ENCODE peak calls at places on chromosomes 4 and X, in ten cellular contexts. M is heart left ventricle, E is left ventricle myocardium inferior, A is GM12878, V is lower lobe of right lung, I is AG04450, U is OCI-LY7, D is colonic mucosa, L is gastrocnemius medialis, X is Caco-2. R is an unnamed sample. For H3K9me3, the result is how much of the 10 kb centered on the place peaks cover.

GRCh38 chrX:2264179-2265030 is 236.4 kb downstream of the DHRSX start:
- DNase-seq in M (no peak), E (no peak), A (no peak), V (no peak), I (no peak), U (peak), D (no peak), L (no peak), X (no peak), R (no peak)

GRCh38 chrX:71870337-71871098 is 40.1 kb upstream of the NHSL2 start:
- DNase-seq in M (no peak), E (no peak), A (no peak), V (no peak), I (no peak), U (peak), D (no peak), L (no peak), X (peak), R (no peak)

GRCh38 chr4:187814737-187815465 is 180.7 kb upstream of the ZFP42 start:
- DNase-seq in M (no peak), E (no peak), A (no peak), V (no peak), I (no peak), U (no peak), D (peak), L (no peak), X (peak), R (peak)

GRCh38 chrX:114134465-114134864 is 449.4 kb upstream of the HTR2C start:
- DNase-seq in M (no peak), E (no peak), A (no peak), V (no peak), I (no peak), U (no peak), D (no peak), L (no peak), X (no peak), R (no peak)

GRCh38 chrX:130097507-130098201 is 12.6 kb downstream of the ELF4 start:
- DNase-seq in M (no peak), E (no peak), A (no peak), V (peak), I (no peak), U (no peak), D (peak), L (no peak), X (peak), R (peak)

GRCh38 chr4:185244763-185245162 is 35.4 kb downstream of the SNX25 start:
- DNase-seq in M (no peak), E (no peak), A (no peak), V (no peak), I (no peak), U (no peak), D (no peak), L (no peak), X (no peak), R (no peak)

GRCh38 chr4:145541266-145541770 is 59.7 kb downstream of the SMAD1 start:
- DNase-seq in M (no peak), E (no peak), A (no peak), V (no peak), I (no peak), U (no peak), D (no peak), L (no peak), X (no peak), R (no peak)

GRCh38 chr4:87961993-87962791 is 13.3 kb upstream of the SPP1 start:
- DNase-seq in M (no peak), E (no peak), A (no peak), V (no peak), I (no peak), U (no peak), D (no peak), L (no peak), X (no peak), R (no peak)

GRCh38 chr4:183229397-183229796 is 90.7 kb downstream of the CLDN22 start:
- DNase-seq in M (no peak), E (no peak), A (no peak), V (no peak), I (no peak), U (no peak), D (no peak), L (no peak), X (no peak), R (no peak)

GRCh38 chr4:150381671-150382427 is 200.1 kb upstream of the MAB21L2 start:
- DNase-seq in M (no peak), E (no peak), A (no peak), V (no peak), I (no peak), U (no peak), D (no peak), L (no peak), X (no peak), R (no peak)

GRCh38 chr4:91256043-91256442 is 1047.7 kb upstream of the GRID2 start:
- DNase-seq in M (no peak), E (no peak), A (no peak), V (no peak), I (no peak), U (no peak), D (no peak), L (no peak), X (peak), R (no peak)

GRCh38 chr4:127559981-127560380 is 72.8 kb upstream of the INTU start:
- DNase-seq in M (no peak), E (no peak), A (no peak), V (no peak), I (no peak), U (no peak), D (no peak), L (no peak), X (no peak), R (no peak)

GRCh38 chrX:79270401-79270800 is 96.7 kb downstream of the ITM2A start:
- DNase-seq in M (peak), E (peak), A (peak), V (peak), I (no peak), U (peak), D (peak), L (no peak), X (peak), R (peak)

GRCh38 chr4:1166509-1167243 is 5.7 kb downstream of the SPON2 start:
- DNase-seq in M (no peak), E (no peak), A (no peak), V (no peak), I (no peak), U (no peak), D (no peak), L (no peak), X (no peak), R (peak)

GRCh38 chr4:8689741-8690140 is 97.2 kb downstream of the CPZ start:
- DNase-seq in M (no peak), E (no peak), A (no peak), V (no peak), I (no peak), U (no peak), D (no peak), L (no peak), X (no peak), R (no peak)

GRCh38 chr4:2364654-2365053 is 53.8 kb downstream of the ZFYVE28 start:
- DNase-seq in M (peak), E (peak), A (no peak), V (peak), I (no peak), U (no peak), D (peak), L (no peak), X (no peak), R (peak)

GRCh38 chr4:80182237-80182866 is 15.0 kb upstream of the PRDM8 start:
- DNase-seq in M (no peak), E (no peak), A (no peak), V (no peak), I (no peak), U (no peak), D (no peak), L (no peak), X (no peak), R (no peak)

GRCh38 chrX:18964880-18965279 is 19.0 kb downstream of the PHKA2 start:
- DNase-seq in M (no peak), E (no peak), A (no peak), V (no peak), I (no peak), U (no peak), D (no peak), L (no peak), X (no peak), R (no peak)

GRCh38 chr4:88445252-88445651 is 11.7 kb upstream of the HERC5 start:
- DNase-seq in M (no peak), E (no peak), A (no peak), V (no peak), I (no peak), U (no peak), D (no peak), L (no peak), X (no peak), R (no peak)

GRCh38 chr4:123783936-123784335 is 387.3 kb downstream of the SPRY1 start:
- DNase-seq in M (no peak), E (no peak), A (no peak), V (no peak), I (no peak), U (no peak), D (no peak), L (no peak), X (no peak), R (no peak)

GRCh38 chr4:85221606-85222005 is 253.3 kb upstream of the ARHGAP24 start:
- DNase-seq in M (no peak), E (no peak), A (no peak), V (no peak), I (no peak), U (no peak), D (no peak), L (no peak), X (no peak), R (no peak)

GRCh38 chr4:119300072-119300387 is 21.9 kb downstream of the FABP2 start:
- DNase-seq in M (peak), E (peak), A (peak), V (peak), I (no peak), U (no peak), D (peak), L (peak), X (peak), R (peak)

GRCh38 chr4:154719087-154719486 is 24.7 kb upstream of the LRAT start:
- DNase-seq in M (no peak), E (no peak), A (no peak), V (no peak), I (no peak), U (no peak), D (no peak), L (no peak), X (no peak), R (no peak)

GRCh38 chr4:71293705-71294104 is 45.1 kb upstream of the SLC4A4 start:
- DNase-seq in M (no peak), E (no peak), A (no peak), V (no peak), I (peak), U (no peak), D (no peak), L (no peak), X (no peak), R (no peak)

GRCh38 chr4:138164218-138164617 is 77.9 kb downstream of the SLC7A11 start:
- DNase-seq in M (no peak), E (no peak), A (no peak), V (no peak), I (no peak), U (no peak), D (no peak), L (no peak), X (no peak), R (no peak)

GRCh38 chrX:132810964-132811712 is 147.3 kb downstream of the HS6ST2 start:
- DNase-seq in M (no peak), E (no peak), A (no peak), V (no peak), I (no peak), U (no peak), D (no peak), L (no peak), X (no peak), R (no peak)

GRCh38 chr4:56657128-56657527 is 24.0 kb downstream of the HOPX start:
- DNase-seq in M (no peak), E (no peak), A (no peak), V (no peak), I (no peak), U (no peak), D (no peak), L (no peak), X (no peak), R (no peak)

GRCh38 chr4:8858188-8858924 is 13.3 kb downstream of the HMX1 start:
- DNase-seq in M (no peak), E (no peak), A (no peak), V (no peak), I (no peak), U (no peak), D (no peak), L (no peak), X (no peak), R (no peak)

GRCh38 chr4:186832906-186833305 is 109.2 kb upstream of the FAT1 start:
- DNase-seq in M (no peak), E (no peak), A (no peak), V (no peak), I (no peak), U (no peak), D (no peak), L (no peak), X (no peak), R (no peak)

GRCh38 chr4:54439831-54440243 is 210.7 kb downstream of the PDGFRA start:
- DNase-seq in M (peak), E (peak), A (no peak), V (peak), I (no peak), U (peak), D (peak), L (peak), X (peak), R (no peak)

GRCh38 chrX:69535661-69536060 is 31.5 kb downstream of the NALF2 start:
- DNase-seq in M (no peak), E (no peak), A (no peak), V (no peak), I (no peak), U (no peak), D (no peak), L (no peak), X (no peak), R (no peak)
- H3K9me3 ChIP-seq in M (under half), E (under half), A (under half), V (under half), I (under half), U (under half), D (under half), L (under half), X (under half), R (under half)

DNA sequence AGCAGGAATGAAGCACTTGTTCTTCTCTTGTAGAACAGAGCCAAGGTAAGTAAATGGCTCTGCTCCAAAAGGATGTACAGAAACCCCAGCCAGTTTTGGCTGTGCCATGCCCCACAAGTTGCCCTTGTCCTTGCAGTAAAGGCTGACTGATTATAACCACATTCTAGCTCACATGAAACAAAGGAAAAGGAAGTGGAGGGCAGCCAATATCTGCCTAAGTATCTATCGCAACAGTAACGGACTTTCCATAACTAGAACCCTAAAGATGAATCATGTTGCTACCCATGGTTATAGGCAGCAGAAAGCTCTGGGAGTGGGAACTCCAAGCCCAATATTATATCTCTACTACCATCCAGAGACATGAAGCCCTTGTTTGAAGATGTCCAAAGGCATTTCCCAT is 95.7 kb downstream of the COMMD8 start:
- DNase-seq in M (no peak), E (no peak), A (no peak), V (no peak), I (no peak), U (no peak), D (no peak), L (no peak), X (no peak), R (no peak)
- TF ChIP-seq CTCF in M (no peak), E (no peak), A (no peak), V (no peak), I (no peak), U (no peak), D (no peak), L (no peak), X (no peak), R (no peak)

DNA sequence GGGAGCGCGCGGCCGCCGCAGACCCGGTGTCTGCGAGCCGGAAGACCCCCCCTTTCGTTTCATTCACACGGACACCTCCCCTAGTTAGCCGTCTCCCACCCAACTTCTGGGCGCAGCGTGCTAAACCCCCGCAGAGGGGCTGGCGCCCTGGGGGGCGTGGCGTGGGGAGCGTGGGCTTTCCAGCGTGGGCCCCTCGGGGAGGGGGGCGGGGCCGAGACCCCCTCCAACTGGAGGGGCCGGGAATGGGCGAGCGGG is 1.1 kb downstream of the FHDC1 start:
- DNase-seq in M (no peak), E (no peak), A (no peak), V (no peak), I (no peak), U (no peak), D (no peak), L (no peak), X (peak), R (no peak)
- H3K4me3 ChIP-seq in M (peak), E (peak), A (peak), V (peak), I (peak), U (no peak), D (peak), L (peak), X (peak), R (peak)

GRCh38 chr4:30330894-30331652 is 389.1 kb upstream of the PCDH7 start:
- DNase-seq in M (no peak), E (no peak), A (no peak), V (no peak), I (no peak), U (no peak), D (no peak), L (no peak), X (no peak), R (no peak)
- H3K9me3 ChIP-seq in M (under half), E (under half), A (under half), V (under half), I (under half), U (under half), D (under half), L (under half), X (under half), R (under half)

DNA sequence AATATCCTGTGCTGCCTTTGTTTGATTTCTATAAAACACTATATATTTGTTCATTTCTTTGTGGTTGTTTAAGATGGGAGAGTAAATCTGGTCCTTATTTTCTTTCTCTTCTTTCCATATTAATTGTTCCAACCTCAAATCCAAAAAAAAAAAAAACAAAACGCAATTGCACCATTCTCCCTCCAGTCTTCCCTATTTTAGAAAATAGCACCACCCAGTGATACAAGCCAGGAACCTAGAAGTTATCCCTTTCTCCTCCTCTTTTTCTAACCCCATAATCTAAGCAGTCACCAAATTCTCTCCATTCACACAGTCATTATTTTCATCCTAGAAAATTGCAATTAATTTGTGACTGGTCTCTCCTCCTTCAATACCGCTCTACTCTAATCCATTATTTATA is 107.8 kb downstream of the GABRA3 start:
- DNase-seq in M (no peak), E (no peak), A (no peak), V (no peak), I (no peak), U (no peak), D (no peak), L (no peak), X (no peak), R (no peak)
- TF ChIP-seq CTCF in M (no peak), E (peak), A (no peak), V (no peak), I (no peak), U (no peak), D (no peak), L (no peak), X (no peak), R (no peak)

DNA sequence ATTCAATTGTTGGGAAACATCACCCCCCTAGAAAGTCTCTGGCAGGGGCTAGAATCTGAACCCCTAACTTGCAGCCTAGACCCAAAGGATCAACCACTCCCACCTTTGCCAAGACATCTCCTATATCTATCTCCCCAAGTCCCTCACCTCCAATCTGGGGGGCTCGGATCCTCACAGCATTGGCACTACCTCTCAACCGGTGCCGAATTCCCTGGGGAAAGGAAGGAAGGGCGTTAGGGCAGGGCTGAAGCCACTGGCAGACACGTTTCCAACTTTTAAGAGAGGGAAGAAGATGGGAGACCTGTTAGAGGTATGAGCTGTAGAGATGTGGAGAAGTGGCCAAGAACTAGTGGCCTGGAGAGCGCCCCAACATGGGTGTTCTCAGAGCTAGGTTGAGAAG is 2.7 kb downstream of the TIMM17B start:
- DNase-seq in M (no peak), E (no peak), A (no peak), V (no peak), I (no peak), U (no peak), D (no peak), L (no peak), X (no peak), R (no peak)
- H3K4me3 ChIP-seq in M (no peak), E (no peak), A (no peak), V (no peak), I (no peak), U (no peak), D (no peak), L (no peak), X (no peak), R (no peak)

DNA sequence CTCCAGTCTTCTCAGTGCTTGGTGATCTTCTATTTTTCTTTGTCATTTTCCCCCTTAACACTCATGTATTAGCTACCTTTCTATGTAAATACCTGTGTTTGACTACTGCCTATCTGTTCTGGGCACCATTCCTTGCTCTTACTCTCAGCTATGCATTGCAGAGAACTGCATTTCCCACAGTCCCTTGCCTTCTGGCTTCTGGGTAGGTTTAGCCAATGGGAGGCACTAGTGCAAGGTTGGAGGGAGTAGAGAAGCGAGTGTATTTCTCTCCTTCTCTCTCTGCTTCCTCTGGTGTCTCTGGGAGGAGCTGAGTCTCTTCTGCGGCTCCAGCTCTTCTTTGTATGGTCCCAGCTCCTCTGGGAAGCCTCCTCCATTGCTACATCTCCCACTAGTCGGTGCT is 50.5 kb downstream of the CWH43 start:
- DNase-seq in M (no peak), E (no peak), A (no peak), V (no peak), I (no peak), U (no peak), D (no peak), L (no peak), X (no peak), R (no peak)
- H3K9me3 ChIP-seq in M (under half), E (under half), A (under half), V (under half), I (under half), U (under half), D (under half), L (under half), X (under half), R (under half)

GRCh38 chr4:73922766-73923630 is 53.8 kb downstream of the CXCL1 start:
- DNase-seq in M (no peak), E (no peak), A (no peak), V (no peak), I (no peak), U (no peak), D (no peak), L (no peak), X (peak), R (no peak)
- TF ChIP-seq CTCF in M (peak), E (peak), A (no peak), V (peak), I (peak), U (peak), D (no peak), L (peak), X (peak), R (no peak)

GRCh38 chr4:25821267-25821666 is 41.5 kb downstream of the SEL1L3 start:
- DNase-seq in M (no peak), E (no peak), A (no peak), V (no peak), I (no peak), U (no peak), D (no peak), L (no peak), X (no peak), R (no peak)
- H3K4me3 ChIP-seq in M (no peak), E (no peak), A (no peak), V (no peak), I (no peak), U (no peak), D (no peak), L (no peak), X (no peak), R (no peak)